ENCODE peak calls at places on chromosome 3, in four cellular contexts. L is HepG2, N is H1, F is heart left ventricle. E is an unnamed sample.

GRCh38 chr3:119632829-119633228 is 27.6 kb downstream of the POPDC2 start:
- DNase-seq in L (no peak), N (no peak), F (no peak), E (no peak)

GRCh38 chr3:30613135-30613825 is 6.9 kb downstream of the TGFBR2 start:
- DNase-seq in L (no peak), N (no peak), F (no peak), E (no peak)

GRCh38 chr3:90052425-90052950 is 945.1 kb downstream of the EPHA3 start:
- DNase-seq in L (no peak), N (no peak), F (peak; percentile 27), E (no peak)

GRCh38 chr3:9809615-9810356 is at the start of gene TTLL3:
- DNase-seq in L (no peak), N (peak; percentile 88), F (peak; percentile 79), E (peak; percentile 72)

GRCh38 chr3:108513961-108514360 is 3.6 kb upstream of the MYH15 start:
- DNase-seq in L (no peak), N (no peak), F (no peak), E (no peak)

GRCh38 chr3:187999821-188000220 is 154.1 kb upstream of the LPP start:
- DNase-seq in L (no peak), N (no peak), F (no peak), E (no peak)

GRCh38 chr3:132966374-132966773 is 71.8 kb upstream of the TMEM108 start:
- DNase-seq in L (no peak), N (no peak), F (no peak), E (no peak)

GRCh38 chr3:61796088-61796680 is 234.8 kb downstream of the PTPRG start:
- DNase-seq in L (no peak), N (no peak), F (no peak), E (no peak)

GRCh38 chr3:167866321-167866720 is 130.8 kb downstream of the SERPINI1 start:
- DNase-seq in L (no peak), N (no peak), F (no peak), E (no peak)

GRCh38 chr3:150930839-150931238 is 25.6 kb upstream of the MINDY4B start:
- DNase-seq in L (no peak), N (no peak), F (no peak), E (no peak)

DNA sequence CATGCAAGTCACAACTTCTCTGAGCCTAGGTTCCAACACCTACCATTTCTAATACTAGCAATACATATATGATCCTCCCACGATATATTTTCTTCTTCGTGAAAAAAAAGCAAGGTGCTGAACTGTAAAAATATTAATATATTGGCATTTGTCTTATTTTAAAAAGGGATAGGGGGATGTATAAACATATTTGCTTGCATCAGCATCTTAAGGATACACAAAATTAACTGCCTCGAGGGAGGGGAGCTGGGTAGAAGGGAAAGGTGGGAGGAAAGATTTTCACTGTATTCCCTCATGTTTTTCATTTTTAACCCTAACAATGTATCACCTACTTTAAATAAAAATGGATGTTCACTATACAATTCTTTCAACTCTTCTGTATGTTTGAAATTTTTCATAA is 1.3 kb downstream of the HACD2 start:
- DNase-seq in L (no peak), N (no peak), F (no peak), E (no peak)
- H3K27ac ChIP-seq in L (no peak overlapping the region), N (no peak overlapping the region), F (no peak overlapping the region), E (no peak overlapping the region)

GRCh38 chr3:66412176-66412887 is 88.5 kb downstream of the LRIG1 start:
- DNase-seq in L (no peak), N (no peak), F (no peak), E (peak; percentile 13)
- TF ChIP-seq POLR2A in L (no peak), N (no peak), F (no peak), E (no peak)

GRCh38 chr3:49740427-49740826 is 16.7 kb upstream of the GMPPB start:
- DNase-seq in L (no peak), N (no peak), F (no peak), E (no peak)

GRCh38 chr3:49747792-49748480 is 24.2 kb upstream of the GMPPB start:
- DNase-seq in L (peak; percentile 57), N (no peak), F (no peak), E (no peak)

GRCh38 chr3:49751501-49751900 is 27.8 kb upstream of the GMPPB start:
- DNase-seq in L (no peak), N (no peak), F (no peak), E (no peak)

GRCh38 chr3:49750056-49750455 is 26.3 kb upstream of the GMPPB start:
- DNase-seq in L (peak; percentile 16), N (no peak), F (no peak), E (no peak)

GRCh38 chr3:49745986-49746385 is 22.2 kb upstream of the GMPPB start:
- DNase-seq in L (no peak), N (no peak), F (no peak), E (no peak)
- H3K4me3 ChIP-seq in L (no peak overlapping the region), N (no peak overlapping the region), F (no peak overlapping the region), E (no peak overlapping the region)

DNA sequence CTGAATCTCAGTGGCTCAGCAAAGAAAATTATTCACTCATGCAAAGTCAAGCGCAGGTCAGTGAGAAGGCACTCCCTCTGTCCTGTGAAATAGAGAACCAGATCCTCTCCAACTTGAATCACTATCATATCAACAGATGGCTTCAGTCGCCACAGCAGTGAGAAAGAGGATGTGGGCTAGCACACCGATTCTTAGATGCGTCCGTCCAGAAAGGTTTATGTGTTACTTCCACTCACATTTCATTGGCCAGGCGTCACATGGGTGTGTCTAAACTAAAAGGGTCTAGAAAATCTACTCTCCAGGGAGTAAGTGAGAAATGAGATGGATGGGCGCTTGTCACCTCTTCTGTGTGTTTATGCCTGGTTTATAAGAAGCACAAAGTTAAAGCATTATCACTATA is 141.6 kb upstream of the KBTBD8 start:
- DNase-seq in L (no peak), N (no peak), F (no peak), E (no peak)
- H3K27ac ChIP-seq in L (no peak overlapping the region), N (no peak overlapping the region), F (no peak overlapping the region), E (no peak overlapping the region)

DNA sequence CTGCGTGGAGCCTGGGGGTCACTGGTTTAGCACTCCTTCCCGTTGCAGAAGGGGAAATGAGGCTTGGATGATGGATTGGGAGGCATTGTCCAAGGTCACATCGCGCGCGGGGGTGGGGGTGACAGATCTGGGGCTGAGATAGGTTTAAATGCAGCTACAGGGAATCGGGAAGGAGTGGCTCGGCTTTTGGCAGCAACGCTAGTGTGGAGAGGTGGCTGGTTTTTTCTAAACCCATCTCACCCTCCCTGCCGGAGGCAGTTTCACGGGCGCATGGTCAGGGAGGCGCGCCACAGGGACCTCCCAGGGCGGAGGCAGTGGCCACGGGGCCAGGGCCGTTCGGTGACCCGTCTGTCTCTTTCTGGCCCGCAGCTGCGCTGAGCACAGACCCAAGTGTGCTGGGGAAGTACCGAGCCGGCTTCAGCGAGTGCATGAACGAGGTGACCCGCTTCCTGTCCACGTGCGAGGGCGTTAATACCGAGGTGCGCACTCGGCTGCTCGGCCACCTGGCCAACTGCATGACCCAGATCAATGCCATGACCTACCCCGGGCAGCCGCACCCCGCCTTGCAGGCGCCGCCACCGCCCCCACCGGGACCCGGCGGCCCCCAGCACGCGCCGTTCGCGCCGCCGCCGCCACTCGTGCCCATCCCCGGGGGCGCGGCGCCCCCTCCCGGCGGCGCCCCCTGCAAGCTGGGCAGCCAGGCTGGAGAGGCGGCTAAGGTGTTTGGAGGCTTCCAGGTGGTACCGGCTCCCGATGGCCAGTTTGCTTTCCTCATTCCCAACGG is 1.6 kb downstream of the HES1 start:
- DNase-seq in L (peak; percentile 29), N (peak; percentile 70), F (peak; percentile 69), E (peak; percentile 76)
- TF ChIP-seq POLR2A in L (no peak), N (no peak), F (no peak), E (peak; percentile 68)

DNA sequence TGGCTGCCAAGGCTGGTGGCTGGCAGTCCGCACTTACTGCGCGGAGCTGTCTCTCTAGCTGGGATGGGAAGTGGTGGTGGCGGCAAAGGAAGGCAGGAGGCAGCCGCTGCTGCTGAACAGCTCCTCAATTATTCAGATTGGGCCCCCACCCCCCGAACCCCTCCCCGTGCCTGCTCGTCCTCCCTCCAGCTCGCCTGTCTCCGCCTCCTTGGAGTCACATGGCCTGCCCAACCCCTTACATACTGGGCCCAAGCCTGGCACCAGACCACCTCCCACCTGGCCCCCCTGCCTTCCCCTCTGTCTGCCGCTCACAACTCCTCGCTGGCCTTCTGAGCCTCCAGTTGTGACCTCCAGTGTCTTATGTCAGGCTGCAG is at the start of gene SLC7A14:
- DNase-seq in L (no peak), N (peak; percentile 69), F (no peak), E (no peak)
- H3K4me3 ChIP-seq in L (no peak within 1 kb of the TSS), N (peak within 1 kb of the TSS; percentile 61), F (peak within 1 kb of the TSS; percentile 45), E (no peak within 1 kb of the TSS)